ENCODE peak calls at places on chromosomes 2 and 18, in four cellular contexts. H is K562, M is H1, W is HepG2. E is an unnamed sample. For H3K4me1, the result is how much of the 10 kb centered on the place peaks cover.

GRCh38 chr2:177604291-177605065 is 211.9 kb downstream of the AGPS start:
- DNase-seq in H (peak), M (no peak), W (peak), E (peak)

GRCh38 chr2:32622570-32623310 is 5.1 kb upstream of the TTC27 start:
- DNase-seq in H (no peak), M (no peak), W (peak), E (no peak)

GRCh38 chr2:95695613-95696012 is 103.8 kb downstream of the TRIM43 start:
- DNase-seq in H (no peak), M (no peak), W (no peak), E (no peak)

GRCh38 chr2:37711308-37711731 is 39.9 kb upstream of the CDC42EP3 start:
- DNase-seq in H (peak), M (peak), W (no peak), E (peak)

GRCh38 chr2:191167766-191168165 is 17.0 kb upstream of the STAT4 start:
- DNase-seq in H (no peak), M (no peak), W (no peak), E (no peak)

GRCh38 chr2:139156730-139157129 is 376.5 kb upstream of the NXPH2 start:
- DNase-seq in H (no peak), M (no peak), W (no peak), E (peak)

GRCh38 chr2:16675781-16676180 is 10.1 kb upstream of the CYRIA start:
- DNase-seq in H (no peak), M (no peak), W (no peak), E (no peak)

GRCh38 chr2:42060028-42060427 is 12.2 kb downstream of the PKDCC start:
- DNase-seq in H (no peak), M (no peak), W (no peak), E (no peak)

GRCh38 chr2:231683292-231683898 is 24.9 kb upstream of the PTMA start:
- DNase-seq in H (no peak), M (no peak), W (no peak), E (no peak)

GRCh38 chr2:16940214-16940613 is 274.6 kb upstream of the CYRIA start:
- DNase-seq in H (no peak), M (no peak), W (no peak), E (no peak)

GRCh38 chr2:170013802-170014551 is 164.0 kb upstream of the MYO3B start:
- DNase-seq in H (peak), M (no peak), W (no peak), E (peak)

GRCh38 chr2:20642026-20642971 is 8.6 kb downstream of the HS1BP3 start:
- DNase-seq in H (peak), M (peak), W (peak), E (peak)
- TF ChIP-seq POLR2AphosphoS5 in H (no peak), M (no peak), W (no peak), E (no peak)

GRCh38 chr2:36415623-36416022 is 60.0 kb downstream of the CRIM1 start:
- DNase-seq in H (no peak), M (no peak), W (no peak), E (no peak)
- H3K4me1 ChIP-seq in H (under half), M (under half), W (under half), E (half or more)

GRCh38 chr2:239819091-239819973 is 205.8 kb downstream of the NDUFA10 start:
- DNase-seq in H (no peak), M (no peak), W (no peak), E (no peak)

GRCh38 chr2:239818531-239819011 is 206.6 kb downstream of the NDUFA10 start:
- DNase-seq in H (no peak), M (no peak), W (no peak), E (no peak)

GRCh38 chr2:239821694-239822075 is 203.5 kb downstream of the NDUFA10 start:
- DNase-seq in H (no peak), M (no peak), W (no peak), E (no peak)

GRCh38 chr2:239820836-239821693 is 204.1 kb downstream of the NDUFA10 start:
- DNase-seq in H (no peak), M (no peak), W (no peak), E (no peak)

GRCh38 chr2:239819974-239820555 is 205.1 kb downstream of the NDUFA10 start:
- DNase-seq in H (no peak), M (no peak), W (no peak), E (no peak)
- TF ChIP-seq CREB1 in H (no peak), M (no peak), W (no peak), E (no peak)

DNA sequence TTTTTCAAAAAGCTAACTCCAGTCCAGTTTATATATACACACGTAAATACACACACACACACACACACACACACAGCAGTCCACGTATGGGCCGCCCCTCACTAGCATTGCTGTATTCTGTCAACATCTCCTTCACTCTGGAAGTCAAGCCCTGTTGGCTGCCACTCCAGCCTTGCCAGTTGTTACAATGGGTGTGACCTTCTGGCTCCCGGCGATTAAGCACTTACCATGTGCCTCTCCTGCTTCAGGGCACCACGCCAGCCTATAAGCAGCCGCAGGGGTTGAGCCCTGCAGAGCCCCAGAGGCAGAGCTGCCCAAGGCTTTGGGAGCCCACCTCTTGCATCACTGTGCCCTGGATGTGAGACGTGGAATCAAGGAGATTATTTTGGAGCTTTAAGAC is 54.3 kb upstream of the ROCK2 start:
- DNase-seq in H (no peak), M (no peak), W (no peak), E (no peak)
- TF ChIP-seq POLR2AphosphoS5 in H (no peak), M (no peak), W (no peak), E (no peak)

GRCh38 chr2:1697601-1698000 is 46.7 kb downstream of the PXDN start:
- DNase-seq in H (no peak), M (no peak), W (no peak), E (no peak)

GRCh38 chr2:1702186-1702565 is 42.1 kb downstream of the PXDN start:
- DNase-seq in H (no peak), M (no peak), W (no peak), E (no peak)

GRCh38 chr2:1698188-1698945 is 45.9 kb downstream of the PXDN start:
- DNase-seq in H (no peak), M (no peak), W (no peak), E (no peak)

GRCh38 chr2:1701556-1702185 is 42.6 kb downstream of the PXDN start:
- DNase-seq in H (no peak), M (no peak), W (no peak), E (peak)

DNA sequence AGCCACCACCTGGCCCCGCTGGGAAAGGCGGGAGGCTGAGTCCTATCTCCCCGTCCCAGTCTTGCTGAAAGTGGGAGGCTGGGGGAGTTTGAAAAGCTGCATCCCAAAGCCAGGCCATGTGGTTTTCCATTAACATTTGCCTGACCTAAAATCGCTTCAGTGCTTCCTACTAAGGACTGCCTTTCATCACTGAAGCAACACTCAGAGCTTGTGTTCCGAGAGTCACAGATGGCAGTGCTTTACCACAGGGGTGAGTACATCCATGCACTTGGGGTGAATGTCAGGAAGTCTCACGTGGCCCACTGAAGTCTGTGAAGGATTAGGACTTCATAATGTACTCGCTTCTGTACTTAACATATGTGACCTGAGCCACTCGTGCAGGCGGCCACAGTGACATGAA is 43.3 kb downstream of the PXDN start:
- DNase-seq in H (no peak), M (no peak), W (no peak), E (no peak)
- H3K4me1 ChIP-seq in H (under half), M (under half), W (under half), E (under half)

GRCh38 chr18:63410792-63411191 is 11.5 kb downstream of the VPS4B start:
- DNase-seq in H (no peak), M (no peak), W (peak), E (no peak)

GRCh38 chr18:63405986-63406385 is 16.3 kb downstream of the VPS4B start:
- DNase-seq in H (no peak), M (no peak), W (no peak), E (no peak)

GRCh38 chr18:63412949-63413348 is 9.3 kb downstream of the VPS4B start:
- DNase-seq in H (no peak), M (no peak), W (no peak), E (no peak)

GRCh38 chr18:63409301-63409700 is 13.0 kb downstream of the VPS4B start:
- DNase-seq in H (no peak), M (no peak), W (no peak), E (no peak)

GRCh38 chr18:63407734-63408133 is 14.5 kb downstream of the VPS4B start:
- DNase-seq in H (no peak), M (no peak), W (no peak), E (no peak)
- TF ChIP-seq CREB1 in H (no peak), M (no peak), W (no peak), E (no peak)

GRCh38 chr18:42373584-42373983 is 418.6 kb downstream of the PIK3C3 start:
- DNase-seq in H (no peak), M (no peak), W (no peak), E (no peak)
- TF ChIP-seq POLR2AphosphoS5 in H (no peak), M (no peak), W (no peak), E (no peak)

GRCh38 chr2:109195193-109196045 is 66.4 kb downstream of the SH3RF3 start:
- DNase-seq in H (no peak), M (no peak), W (no peak), E (no peak)
- H3K4me1 ChIP-seq in H (under half), M (under half), W (under half), E (under half)